ENCODE peak calls at places on chromosomes 1 and 21, in ten cellular contexts. Y is NCI-H2029 treated with DMSO at 0.1 percent for 48 hours; B is activated CD8-positive, alpha-beta memory T cell treated with anti-CD3 and anti-CD28 coated beads for 24 hours; Q is CD8-positive, alpha-beta T cell; L is nucleus accumbens; U is iPS-NIHi11; I is stimulated activated CD8-positive, alpha-beta memory T cell treated with anti-CD3 and anti-CD28 coated beads, Interleukin-12 subunit alpha, Interleukin-12 subunit beta, amount 100 ng/mL, for 4 hours; J is activated effector memory CD4-positive, alpha-beta T cell treated with anti-CD3 and anti-CD28 coated beads, Interleukin-2, amount 50 U/mL, for 16 hours; A is progenitor cell of endocrine pancreas; V is BJ. M is an unnamed sample.

GRCh38 chr1:245091818-245092637 is 62.8 kb upstream of the KIF26B start:
- DNase-seq in Y (peak; percentile 22), B (no peak), Q (no peak), L (no peak), U (no peak), I (no peak), J (no peak), A (no peak), V (peak; percentile 89), M (peak; percentile 86)

GRCh38 chr1:236173174-236173767 is 30.9 kb downstream of the GPR137B start:
- DNase-seq in Y (no peak), B (no peak), Q (no peak), L (no peak), U (no peak), I (no peak), J (no peak), A (no peak), V (no peak), M (no peak)

GRCh38 chr1:163561570-163562295 is 240.0 kb downstream of the NUF2 start:
- DNase-seq in Y (no peak), B (no peak), Q (no peak), L (no peak), U (peak; percentile 75), I (no peak), J (no peak), A (no peak), V (no peak), M (no peak)

GRCh38 chr1:7136166-7136953 is 351.1 kb downstream of the CAMTA1 start:
- DNase-seq in Y (no peak), B (no peak), Q (no peak), L (no peak), U (no peak), I (no peak), J (no peak), A (no peak), V (no peak), M (no peak)

GRCh38 chr1:223739366-223740057 is 27.2 kb downstream of the CAPN2 start:
- DNase-seq in Y (no peak), B (no peak), Q (no peak), L (no peak), U (no peak), I (no peak), J (no peak), A (no peak), V (no peak), M (no peak)

GRCh38 chr1:177645491-177645890 is 324.4 kb downstream of the SEC16B start:
- DNase-seq in Y (no peak), B (no peak), Q (no peak), L (no peak), U (no peak), I (no peak), J (no peak), A (no peak), V (no peak), M (no peak)

GRCh38 chr1:32204943-32205361 is 519 bp upstream of the IQCC start:
- DNase-seq in Y (no peak), B (no peak), Q (no peak), L (no peak), U (no peak), I (no peak), J (no peak), A (no peak), V (no peak), M (no peak)

GRCh38 chr1:20931930-20932436 is 144.9 kb upstream of the HP1BP3 start:
- DNase-seq in Y (no peak), B (no peak), Q (no peak), L (no peak), U (no peak), I (no peak), J (no peak), A (no peak), V (no peak), M (no peak)

GRCh38 chr21:44557491-44558328 is 885 bp downstream of the KRTAP10-3 start:
- DNase-seq in Y (no peak), B (peak; percentile 37), Q (no peak), L (no peak), U (no peak), I (no peak), J (no peak), A (peak; percentile 7), V (no peak), M (no peak)

GRCh38 chr1:89198500-89199072 is at the start of gene GBP4:
- DNase-seq in Y (no peak), B (peak; percentile 78), Q (no peak), L (no peak), U (no peak), I (peak; percentile 22), J (peak; percentile 82), A (no peak), V (no peak), M (peak; percentile 8)

GRCh38 chr1:81731989-81732388 is 68.7 kb upstream of the ADGRL2 start:
- DNase-seq in Y (no peak), B (no peak), Q (no peak), L (no peak), U (peak; percentile 14), I (no peak), J (no peak), A (no peak), V (no peak), M (no peak)

GRCh38 chr1:222048030-222048632 is 306.2 kb upstream of the DUSP10 start:
- DNase-seq in Y (no peak), B (no peak), Q (no peak), L (no peak), U (no peak), I (no peak), J (no peak), A (no peak), V (peak; percentile 35), M (no peak)

GRCh38 chr1:21579788-21580187 is 70.6 kb downstream of the ALPL start:
- DNase-seq in Y (peak; percentile 74), B (no peak), Q (no peak), L (no peak), U (no peak), I (no peak), J (no peak), A (no peak), V (no peak), M (no peak)

GRCh38 chr21:35400233-35400939 is 351.3 kb upstream of the RUNX1 start:
- DNase-seq in Y (peak; percentile 80), B (peak; percentile 76), Q (no peak), L (no peak), U (peak; percentile 28), I (peak; percentile 1), J (peak; percentile 64), A (no peak), V (no peak), M (no peak)

GRCh38 chr1:163267962-163268361 is 53.8 kb upstream of the NUF2 start:
- DNase-seq in Y (no peak), B (no peak), Q (no peak), L (no peak), U (no peak), I (no peak), J (no peak), A (no peak), V (no peak), M (no peak)

GRCh38 chr1:23909412-23909811 is 3.8 kb downstream of the CNR2 start:
- DNase-seq in Y (no peak), B (no peak), Q (no peak), L (no peak), U (no peak), I (no peak), J (no peak), A (no peak), V (no peak), M (no peak)

GRCh38 chr1:2945821-2946231 is 75.4 kb upstream of the ACTRT2 start:
- DNase-seq in Y (no peak), B (no peak), Q (no peak), L (no peak), U (no peak), I (no peak), J (no peak), A (no peak), V (no peak), M (no peak)

M was measured in AG09309.